ENCODE peak calls at places on chromosome 14, in seven cellular contexts. G is GM23248, B is MM.1S, U is OCI-LY7, E is HCT116, N is PC-3, S is GM23338. L is an unnamed sample.

GRCh38 chr14:53054457-53054856 is 98.7 kb downstream of the DDHD1 start:
- DNase-seq in G (peak; percentile 94), U (no peak), N (peak; percentile 17), S (no peak), B (no peak), E (no peak), L (no peak)

GRCh38 chr14:67570453-67570852 is 29.6 kb downstream of the PIGH start:
- DNase-seq in G (no peak), B (no peak), U (no peak), E (no peak), S (no peak), N (no peak), L (no peak)

GRCh38 chr14:22978873-22979671 is 3.3 kb downstream of the AJUBA start:
- DNase-seq in E (no peak), B (no peak), N (peak; percentile 32), U (no peak), G (no peak), S (no peak), L (peak; percentile 46)

GRCh38 chr14:100780246-100780645 is 45.7 kb upstream of the MEG3 start:
- DNase-seq in E (no peak), S (no peak), N (no peak), B (no peak), U (no peak), G (no peak), L (no peak)

GRCh38 chr14:104967414-104968152 is 10.6 kb downstream of the AHNAK2 start:
- DNase-seq in N (peak; percentile 70), U (no peak), E (no peak), S (peak; percentile 65), G (peak; percentile 66), B (no peak), L (peak; percentile 65)

GRCh38 chr14:54881761-54882401 is 20.7 kb downstream of the GCH1 start:
- DNase-seq in N (no peak), B (peak; percentile 18), U (peak; percentile 45), G (peak; percentile 76), E (no peak), S (no peak), L (no peak)

GRCh38 chr14:58752782-58753181 is 115.0 kb downstream of the DACT1 start:
- DNase-seq in G (peak; percentile 31), S (no peak), B (no peak), E (no peak), N (no peak), U (no peak), L (no peak)

GRCh38 chr14:96117101-96117897 is 78.1 kb downstream of the C14orf132 start:
- DNase-seq in E (no peak), U (no peak), S (no peak), B (no peak), N (peak; percentile 14), G (no peak), L (peak; percentile 46)

GRCh38 chr14:83958359-83958758 is 1571.6 kb upstream of the FLRT2 start:
- DNase-seq in E (no peak), S (no peak), U (no peak), N (peak; percentile 5), B (no peak), G (no peak), L (no peak)

GRCh38 chr14:95886366-95886765 is 9.7 kb downstream of the TUNAR start:
- DNase-seq in G (no peak), U (no peak), N (no peak), E (no peak), S (no peak), B (no peak), L (no peak)

GRCh38 chr14:77133718-77134338 is 7.8 kb downstream of the ZDHHC22 start:
- DNase-seq in B (peak; percentile 60), U (peak; percentile 62), N (peak; percentile 63), S (peak; percentile 89), G (peak; percentile 67), E (no peak), L (peak; percentile 88)

GRCh38 chr14:105519946-105520698 is 6.3 kb upstream of the TMEM121 start:
- DNase-seq in E (no peak), G (no peak), U (no peak), S (no peak), N (no peak), B (no peak), L (no peak)

GRCh38 chr14:21087294-21088091 is 11.0 kb downstream of the ZNF219 start:
- DNase-seq in E (no peak), G (peak; percentile 98), N (peak; percentile 53), U (peak; percentile 77), S (peak; percentile 97), B (peak; percentile 39), L (peak; percentile 62)

GRCh38 chr14:74478996-74479635 is 14.0 kb downstream of the NPC2 start:
- DNase-seq in E (no peak), B (no peak), G (peak; percentile 56), S (peak; percentile 78), N (peak; percentile 48), U (peak; percentile 11), L (peak; percentile 26)

GRCh38 chr14:77067632-77068514 is 30.2 kb upstream of the CIPC start:
- DNase-seq in E (peak; percentile 42), N (peak; percentile 95), B (peak; percentile 36), G (peak; percentile 82), S (peak; percentile 91), U (peak; percentile 61), L (peak; percentile 86)

GRCh38 chr14:23042162-23042965 is at the start of gene PSMB11:
- DNase-seq in B (no peak), S (peak; percentile 36), G (no peak), E (no peak), U (no peak), N (no peak), L (no peak)

GRCh38 chr14:73252491-73253322 is 15.4 kb downstream of the PAPLN start:
- DNase-seq in E (no peak), S (no peak), B (no peak), U (no peak), G (no peak), N (no peak), L (no peak)

GRCh38 chr14:94816113-94816512 is 46.2 kb upstream of the GSC start:
- DNase-seq in U (no peak), B (no peak), S (peak; percentile 34), N (no peak), G (peak; percentile 24), E (no peak), L (no peak)

GRCh38 chr14:81066672-81067071 is 111.3 kb downstream of the TSHR start:
- DNase-seq in G (no peak), B (no peak), U (no peak), S (no peak), N (peak; percentile 2), E (no peak), L (no peak)

GRCh38 chr14:99514552-99515300 is 33.5 kb downstream of the CCNK start:
- DNase-seq in E (no peak), G (no peak), U (no peak), S (no peak), B (no peak), N (no peak), L (peak; percentile 4)

GRCh38 chr14:70416322-70416716 is 571 bp downstream of the SYNJ2BP start:
- DNase-seq in B (no peak), G (peak; percentile 58), S (peak; percentile 30), E (no peak), N (peak; percentile 25), U (no peak), L (no peak)

GRCh38 chr14:32709072-32709471 is 229.6 kb upstream of the NPAS3 start:
- DNase-seq in U (no peak), S (no peak), G (peak; percentile 90), B (no peak), N (peak; percentile 57), E (no peak), L (peak; percentile 24)

GRCh38 chr14:32711103-32711680 is 227.5 kb upstream of the NPAS3 start:
- DNase-seq in S (peak; percentile 78), B (peak; percentile 33), N (peak; percentile 73), U (peak; percentile 60), E (peak; percentile 6), G (peak; percentile 68), L (peak; percentile 56)

GRCh38 chr14:32708134-32708533 is 230.5 kb upstream of the NPAS3 start:
- DNase-seq in U (no peak), B (no peak), E (no peak), S (no peak), N (no peak), G (no peak), L (no peak)

GRCh38 chr14:32713856-32714255 is 224.8 kb upstream of the NPAS3 start:
- DNase-seq in G (no peak), B (no peak), N (no peak), E (no peak), S (no peak), U (no peak), L (no peak)

DNA sequence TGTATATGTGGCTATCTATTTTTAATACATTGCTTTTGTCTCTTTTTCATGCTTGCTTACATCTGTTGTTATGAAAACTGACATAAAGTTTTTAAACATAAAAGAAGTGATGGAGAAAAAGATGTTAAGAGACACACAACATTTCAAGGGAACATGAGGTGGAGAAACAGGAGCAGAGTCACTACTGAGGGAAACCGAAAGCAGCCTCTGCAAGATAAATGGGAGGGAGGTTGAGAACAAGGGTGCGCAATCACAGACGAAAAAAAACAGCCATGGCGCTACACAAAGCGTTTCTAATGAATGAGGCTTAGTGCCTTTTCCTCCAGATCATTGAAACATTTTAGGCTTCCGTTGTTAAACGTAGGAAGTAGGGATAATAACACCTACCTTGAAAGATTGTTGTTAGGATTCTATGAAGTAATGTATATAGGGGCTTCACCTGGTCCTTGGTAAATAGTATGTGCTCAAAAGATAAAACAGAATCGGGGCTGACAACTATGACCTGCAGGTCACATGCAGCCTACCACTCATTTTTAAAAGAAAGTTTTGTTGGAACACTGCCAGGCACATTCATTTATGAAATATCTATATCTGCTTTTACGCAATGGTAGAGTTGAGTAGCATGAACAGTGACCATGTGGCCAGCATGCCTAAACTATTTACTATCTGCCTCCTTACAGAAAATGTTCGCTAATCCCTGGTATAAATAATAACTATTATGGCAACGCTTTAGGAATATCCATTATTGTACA is 228.2 kb upstream of the NPAS3 start:
- DNase-seq in U (no peak), G (peak; percentile 67), B (no peak), E (no peak), S (no peak), N (no peak), L (no peak)
- TF ChIP-seq EZH2phosphoT487 in U (no peak), G (no peak), B (no peak), E (no peak), S (no peak), N (no peak), L (no peak)

GRCh38 chr14:30402846-30403245 is 156.1 kb upstream of the G2E3 start:
- DNase-seq in G (no peak), B (no peak), E (no peak), U (no peak), N (no peak), S (no peak), L (no peak)

GRCh38 chr14:30403791-30404190 is 155.2 kb upstream of the G2E3 start:
- DNase-seq in B (no peak), N (no peak), S (no peak), E (no peak), G (no peak), U (no peak), L (no peak)
- TF ChIP-seq EZH2phosphoT487 in B (no peak), N (no peak), S (no peak), E (no peak), G (no peak), U (no peak), L (no peak)

GRCh38 chr14:79781882-79782281 is 429.4 kb downstream of the DIO2 start:
- DNase-seq in U (no peak), E (no peak), N (no peak), G (no peak), B (no peak), S (no peak), L (no peak)

GRCh38 chr14:79783061-79783460 is 428.2 kb downstream of the DIO2 start:
- DNase-seq in E (no peak), B (no peak), S (no peak), N (no peak), U (no peak), G (no peak), L (no peak)
- TF ChIP-seq EZH2phosphoT487 in E (no peak), B (no peak), S (no peak), N (no peak), U (no peak), G (no peak), L (no peak)

GRCh38 chr14:35533357-35534129 is 421 bp upstream of the INSM2 start:
- DNase-seq in S (peak; percentile 92), E (no peak), U (peak; percentile 74), G (peak; percentile 65), B (peak; percentile 48), N (peak; percentile 69), L (peak; percentile 77)
- TF ChIP-seq EZH2phosphoT487 in S (no peak), E (no peak), U (no peak), G (no peak), B (no peak), N (peak; percentile 69), L (peak; percentile 18)